ENCODE peak calls at places on chromosome 13, in seven cellular contexts. One of them, this sample, is unnamed.

GRCh38 chr13:98203641-98204326 is 26.7 kb upstream of the RNF113B start:
- DNase-seq in astrocyte: peak
- DNase-seq in stimulated activated CD4-positive, alpha-beta T cell treated with anti-CD3 and anti-CD28 coated beads, Interleukin-15, amount 100 ng/mL, for 1 hour: no peak
- DNase-seq in heart left ventricle: no peak
- DNase-seq in LHCN-M2: no peak
- DNase-seq in IMR-90: no peak
- DNase-seq in choroid plexus epithelial cell: no peak
- DNase-seq in this sample: no peak

GRCh38 chr13:101529419-101529818 is 76.9 kb downstream of the ITGBL1 start:
- DNase-seq in astrocyte: peak
- DNase-seq in stimulated activated CD4-positive, alpha-beta T cell treated with anti-CD3 and anti-CD28 coated beads, Interleukin-15, amount 100 ng/mL, for 1 hour: no peak
- DNase-seq in heart left ventricle: no peak
- DNase-seq in LHCN-M2: peak
- DNase-seq in IMR-90: peak
- DNase-seq in choroid plexus epithelial cell: peak
- DNase-seq in this sample: peak

GRCh38 chr13:103539265-103539664 is 473.0 kb upstream of the SLC10A2 start:
- DNase-seq in astrocyte: no peak
- DNase-seq in stimulated activated CD4-positive, alpha-beta T cell treated with anti-CD3 and anti-CD28 coated beads, Interleukin-15, amount 100 ng/mL, for 1 hour: no peak
- DNase-seq in heart left ventricle: no peak
- DNase-seq in LHCN-M2: no peak
- DNase-seq in IMR-90: no peak
- DNase-seq in choroid plexus epithelial cell: no peak
- DNase-seq in this sample: no peak

GRCh38 chr13:40271511-40271910 is 394.9 kb downstream of the FOXO1 start:
- DNase-seq in astrocyte: no peak
- DNase-seq in stimulated activated CD4-positive, alpha-beta T cell treated with anti-CD3 and anti-CD28 coated beads, Interleukin-15, amount 100 ng/mL, for 1 hour: no peak
- DNase-seq in heart left ventricle: no peak
- DNase-seq in LHCN-M2: no peak
- DNase-seq in IMR-90: no peak
- DNase-seq in choroid plexus epithelial cell: no peak
- DNase-seq in this sample: no peak

GRCh38 chr13:108269601-108270328 is at the start of gene TNFSF13B:
- DNase-seq in astrocyte: no peak
- DNase-seq in stimulated activated CD4-positive, alpha-beta T cell treated with anti-CD3 and anti-CD28 coated beads, Interleukin-15, amount 100 ng/mL, for 1 hour: peak
- DNase-seq in heart left ventricle: peak
- DNase-seq in LHCN-M2: peak
- DNase-seq in IMR-90: peak
- DNase-seq in choroid plexus epithelial cell: peak
- DNase-seq in this sample: no peak

GRCh38 chr13:59931621-59932020 is 232.1 kb downstream of the DIAPH3 start:
- DNase-seq in astrocyte: no peak
- DNase-seq in stimulated activated CD4-positive, alpha-beta T cell treated with anti-CD3 and anti-CD28 coated beads, Interleukin-15, amount 100 ng/mL, for 1 hour: no peak
- DNase-seq in heart left ventricle: no peak
- DNase-seq in LHCN-M2: no peak
- DNase-seq in IMR-90: peak
- DNase-seq in choroid plexus epithelial cell: no peak
- DNase-seq in this sample: no peak

GRCh38 chr13:111973186-111974064 is 93.5 kb upstream of the SOX1 start:
- DNase-seq in astrocyte: no peak
- DNase-seq in stimulated activated CD4-positive, alpha-beta T cell treated with anti-CD3 and anti-CD28 coated beads, Interleukin-15, amount 100 ng/mL, for 1 hour: no peak
- DNase-seq in heart left ventricle: no peak
- DNase-seq in LHCN-M2: no peak
- DNase-seq in IMR-90: no peak
- DNase-seq in choroid plexus epithelial cell: no peak
- DNase-seq in this sample: no peak

GRCh38 chr13:54162069-54162468 is 1133.5 kb downstream of the OLFM4 start:
- DNase-seq in astrocyte: no peak
- DNase-seq in stimulated activated CD4-positive, alpha-beta T cell treated with anti-CD3 and anti-CD28 coated beads, Interleukin-15, amount 100 ng/mL, for 1 hour: no peak
- DNase-seq in heart left ventricle: no peak
- DNase-seq in LHCN-M2: no peak
- DNase-seq in IMR-90: no peak
- DNase-seq in choroid plexus epithelial cell: no peak
- DNase-seq in this sample: no peak

GRCh38 chr13:106493569-106493968 is 41.9 kb downstream of the EFNB2 start:
- DNase-seq in astrocyte: no peak
- DNase-seq in stimulated activated CD4-positive, alpha-beta T cell treated with anti-CD3 and anti-CD28 coated beads, Interleukin-15, amount 100 ng/mL, for 1 hour: no peak
- DNase-seq in heart left ventricle: no peak
- DNase-seq in LHCN-M2: no peak
- DNase-seq in IMR-90: no peak
- DNase-seq in choroid plexus epithelial cell: no peak
- DNase-seq in this sample: no peak

GRCh38 chr13:87535911-87536310 is 135.3 kb upstream of the SLITRK5 start:
- DNase-seq in astrocyte: no peak
- DNase-seq in stimulated activated CD4-positive, alpha-beta T cell treated with anti-CD3 and anti-CD28 coated beads, Interleukin-15, amount 100 ng/mL, for 1 hour: no peak
- DNase-seq in heart left ventricle: no peak
- DNase-seq in LHCN-M2: no peak
- DNase-seq in IMR-90: no peak
- DNase-seq in choroid plexus epithelial cell: no peak
- DNase-seq in this sample: no peak

GRCh38 chr13:106083620-106084350 is 451.7 kb downstream of the EFNB2 start:
- DNase-seq in astrocyte: peak
- DNase-seq in stimulated activated CD4-positive, alpha-beta T cell treated with anti-CD3 and anti-CD28 coated beads, Interleukin-15, amount 100 ng/mL, for 1 hour: no peak
- DNase-seq in heart left ventricle: no peak
- DNase-seq in LHCN-M2: peak
- DNase-seq in IMR-90: peak
- DNase-seq in choroid plexus epithelial cell: peak
- DNase-seq in this sample: peak

GRCh38 chr13:102707465-102707864 is 12.6 kb upstream of the METTL21C start:
- DNase-seq in astrocyte: peak
- DNase-seq in stimulated activated CD4-positive, alpha-beta T cell treated with anti-CD3 and anti-CD28 coated beads, Interleukin-15, amount 100 ng/mL, for 1 hour: no peak
- DNase-seq in heart left ventricle: no peak
- DNase-seq in LHCN-M2: peak
- DNase-seq in IMR-90: peak
- DNase-seq in choroid plexus epithelial cell: peak
- DNase-seq in this sample: peak

GRCh38 chr13:24745516-24745860 is 18.5 kb upstream of the RNF17 start:
- DNase-seq in astrocyte: no peak
- DNase-seq in stimulated activated CD4-positive, alpha-beta T cell treated with anti-CD3 and anti-CD28 coated beads, Interleukin-15, amount 100 ng/mL, for 1 hour: no peak
- DNase-seq in heart left ventricle: no peak
- DNase-seq in LHCN-M2: no peak
- DNase-seq in IMR-90: no peak
- DNase-seq in choroid plexus epithelial cell: no peak
- DNase-seq in this sample: no peak

GRCh38 chr13:62250501-62251175 is 835.0 kb upstream of the PCDH20 start:
- DNase-seq in astrocyte: no peak
- DNase-seq in stimulated activated CD4-positive, alpha-beta T cell treated with anti-CD3 and anti-CD28 coated beads, Interleukin-15, amount 100 ng/mL, for 1 hour: no peak
- DNase-seq in heart left ventricle: no peak
- DNase-seq in LHCN-M2: no peak
- DNase-seq in IMR-90: no peak
- DNase-seq in choroid plexus epithelial cell: peak
- DNase-seq in this sample: peak

GRCh38 chr13:102128216-102128800 is 273.5 kb downstream of the FGF14 start:
- DNase-seq in astrocyte: peak
- DNase-seq in stimulated activated CD4-positive, alpha-beta T cell treated with anti-CD3 and anti-CD28 coated beads, Interleukin-15, amount 100 ng/mL, for 1 hour: no peak
- DNase-seq in heart left ventricle: no peak
- DNase-seq in LHCN-M2: peak
- DNase-seq in IMR-90: peak
- DNase-seq in choroid plexus epithelial cell: peak
- DNase-seq in this sample: peak

GRCh38 chr13:113184568-113185440 is 23.7 kb downstream of the PCID2 start:
- DNase-seq in astrocyte: no peak
- DNase-seq in stimulated activated CD4-positive, alpha-beta T cell treated with anti-CD3 and anti-CD28 coated beads, Interleukin-15, amount 100 ng/mL, for 1 hour: no peak
- DNase-seq in heart left ventricle: no peak
- DNase-seq in LHCN-M2: no peak
- DNase-seq in IMR-90: no peak
- DNase-seq in choroid plexus epithelial cell: no peak
- DNase-seq in this sample: no peak

GRCh38 chr13:43874512-43875092 is 4.9 kb downstream of the CCDC122 start:
- DNase-seq in astrocyte: no peak
- DNase-seq in stimulated activated CD4-positive, alpha-beta T cell treated with anti-CD3 and anti-CD28 coated beads, Interleukin-15, amount 100 ng/mL, for 1 hour: no peak
- DNase-seq in heart left ventricle: no peak
- DNase-seq in LHCN-M2: peak
- DNase-seq in IMR-90: peak
- DNase-seq in choroid plexus epithelial cell: peak
- DNase-seq in this sample: peak

GRCh38 chr13:76745246-76746200 is 140.7 kb downstream of the KCTD12 start:
- DNase-seq in astrocyte: no peak
- DNase-seq in stimulated activated CD4-positive, alpha-beta T cell treated with anti-CD3 and anti-CD28 coated beads, Interleukin-15, amount 100 ng/mL, for 1 hour: no peak
- DNase-seq in heart left ventricle: no peak
- DNase-seq in LHCN-M2: no peak
- DNase-seq in IMR-90: no peak
- DNase-seq in choroid plexus epithelial cell: peak
- DNase-seq in this sample: no peak

GRCh38 chr13:70523622-70524021 is 415.4 kb upstream of the KLHL1 start:
- DNase-seq in astrocyte: peak
- DNase-seq in stimulated activated CD4-positive, alpha-beta T cell treated with anti-CD3 and anti-CD28 coated beads, Interleukin-15, amount 100 ng/mL, for 1 hour: no peak
- DNase-seq in heart left ventricle: no peak
- DNase-seq in LHCN-M2: peak
- DNase-seq in IMR-90: no peak
- DNase-seq in choroid plexus epithelial cell: peak
- DNase-seq in this sample: no peak

GRCh38 chr13:64428196-64428595 is 2801.9 kb downstream of the PCDH9 start:
- DNase-seq in astrocyte: peak
- DNase-seq in stimulated activated CD4-positive, alpha-beta T cell treated with anti-CD3 and anti-CD28 coated beads, Interleukin-15, amount 100 ng/mL, for 1 hour: no peak
- DNase-seq in heart left ventricle: no peak
- DNase-seq in LHCN-M2: no peak
- DNase-seq in IMR-90: peak
- DNase-seq in choroid plexus epithelial cell: no peak
- DNase-seq in this sample: no peak

GRCh38 chr13:48317511-48317981 is 14.0 kb downstream of the RB1 start:
- DNase-seq in astrocyte: no peak
- DNase-seq in stimulated activated CD4-positive, alpha-beta T cell treated with anti-CD3 and anti-CD28 coated beads, Interleukin-15, amount 100 ng/mL, for 1 hour: no peak
- DNase-seq in heart left ventricle: peak
- DNase-seq in LHCN-M2: no peak
- DNase-seq in IMR-90: no peak
- DNase-seq in choroid plexus epithelial cell: no peak
- DNase-seq in this sample: no peak

GRCh38 chr13:86757236-86757978 is 913.8 kb upstream of the SLITRK5 start:
- DNase-seq in astrocyte: peak
- DNase-seq in stimulated activated CD4-positive, alpha-beta T cell treated with anti-CD3 and anti-CD28 coated beads, Interleukin-15, amount 100 ng/mL, for 1 hour: no peak
- DNase-seq in heart left ventricle: no peak
- DNase-seq in LHCN-M2: no peak
- DNase-seq in IMR-90: no peak
- DNase-seq in choroid plexus epithelial cell: peak
- DNase-seq in this sample: no peak

GRCh38 chr13:40589285-40590109 is 76.9 kb downstream of the FOXO1 start:
- DNase-seq in astrocyte: peak
- DNase-seq in stimulated activated CD4-positive, alpha-beta T cell treated with anti-CD3 and anti-CD28 coated beads, Interleukin-15, amount 100 ng/mL, for 1 hour: no peak
- DNase-seq in heart left ventricle: no peak
- DNase-seq in LHCN-M2: peak
- DNase-seq in IMR-90: no peak
- DNase-seq in choroid plexus epithelial cell: peak
- DNase-seq in this sample: peak

GRCh38 chr13:113918580-113918979 is 54.7 kb upstream of the GAS6 start:
- DNase-seq in astrocyte: no peak
- DNase-seq in stimulated activated CD4-positive, alpha-beta T cell treated with anti-CD3 and anti-CD28 coated beads, Interleukin-15, amount 100 ng/mL, for 1 hour: no peak
- DNase-seq in heart left ventricle: no peak
- DNase-seq in LHCN-M2: no peak
- DNase-seq in IMR-90: no peak
- DNase-seq in choroid plexus epithelial cell: no peak
- DNase-seq in this sample: no peak

GRCh38 chr13:49995535-49996165 is 1.2 kb upstream of the TRIM13 start:
- DNase-seq in astrocyte: peak
- DNase-seq in stimulated activated CD4-positive, alpha-beta T cell treated with anti-CD3 and anti-CD28 coated beads, Interleukin-15, amount 100 ng/mL, for 1 hour: no peak
- DNase-seq in heart left ventricle: no peak
- DNase-seq in LHCN-M2: no peak
- DNase-seq in IMR-90: no peak
- DNase-seq in choroid plexus epithelial cell: peak
- DNase-seq in this sample: no peak

GRCh38 chr13:37647038-37647650 is 48.6 kb upstream of the POSTN start:
- DNase-seq in astrocyte: peak
- DNase-seq in stimulated activated CD4-positive, alpha-beta T cell treated with anti-CD3 and anti-CD28 coated beads, Interleukin-15, amount 100 ng/mL, for 1 hour: no peak
- DNase-seq in heart left ventricle: no peak
- DNase-seq in LHCN-M2: no peak
- DNase-seq in IMR-90: no peak
- DNase-seq in choroid plexus epithelial cell: peak
- DNase-seq in this sample: no peak

GRCh38 chr13:30159446-30159839 is 147.9 kb downstream of the KATNAL1 start:
- DNase-seq in astrocyte: peak
- DNase-seq in stimulated activated CD4-positive, alpha-beta T cell treated with anti-CD3 and anti-CD28 coated beads, Interleukin-15, amount 100 ng/mL, for 1 hour: no peak
- DNase-seq in heart left ventricle: no peak
- DNase-seq in LHCN-M2: peak
- DNase-seq in IMR-90: peak
- DNase-seq in choroid plexus epithelial cell: peak
- DNase-seq in this sample: no peak

GRCh38 chr13:49877629-49878218 is 58.4 kb downstream of the SPRYD7 start:
- DNase-seq in astrocyte: no peak
- DNase-seq in stimulated activated CD4-positive, alpha-beta T cell treated with anti-CD3 and anti-CD28 coated beads, Interleukin-15, amount 100 ng/mL, for 1 hour: no peak
- DNase-seq in heart left ventricle: no peak
- DNase-seq in LHCN-M2: peak
- DNase-seq in IMR-90: no peak
- DNase-seq in choroid plexus epithelial cell: peak
- DNase-seq in this sample: no peak

This sample was measured in fibroblast of the conjunctiva.